ENCODE peak calls at places on chromosome 17, in four cellular contexts. N is H9, Q is H1, E is mesendoderm. D is an unnamed sample.

GRCh38 chr17:34842235-34842634 is 119.0 kb downstream of the CCT6B start:
- DNase-seq in N (no peak), Q (no peak), E (no peak), D (no peak)

GRCh38 chr17:18025596-18026407 is 13.2 kb downstream of the ATPAF2 start:
- DNase-seq in N (no peak), Q (no peak), E (no peak), D (peak)

GRCh38 chr17:75692976-75693375 is 25.8 kb downstream of the SAP30BP start:
- DNase-seq in N (no peak), Q (no peak), E (no peak), D (no peak)

GRCh38 chr17:7511108-7511507 is 26.9 kb downstream of the POLR2A start:
- DNase-seq in N (no peak), Q (no peak), E (no peak), D (peak)

GRCh38 chr17:17768415-17769088 is 68.2 kb downstream of the SREBF1 start:
- DNase-seq in N (no peak), Q (no peak), E (no peak), D (no peak)

GRCh38 chr17:75345514-75346167 is 56.4 kb upstream of the SLC25A19 start:
- DNase-seq in N (peak), Q (no peak), E (peak), D (no peak)

GRCh38 chr17:64653985-64654355 is 8.1 kb downstream of the SMURF2 start:
- DNase-seq in N (no peak), Q (no peak), E (no peak), D (no peak)

GRCh38 chr17:49496866-49497146 is 1.7 kb downstream of the NGFR start:
- DNase-seq in N (no peak), Q (no peak), E (no peak), D (no peak)

GRCh38 chr17:78572277-78573205 is 4.7 kb downstream of the DNAH17 start:
- DNase-seq in N (peak), Q (no peak), E (peak), D (no peak)

GRCh38 chr17:45051060-45051719 is at the start of gene DCAKD:
- DNase-seq in N (peak), Q (peak), E (peak), D (peak)

GRCh38 chr17:17716837-17717523 is 35.7 kb downstream of the RAI1 start:
- DNase-seq in N (no peak), Q (no peak), E (no peak), D (no peak)

GRCh38 chr17:65754081-65754480 is 192.6 kb upstream of the AXIN2 start:
- DNase-seq in N (no peak), Q (no peak), E (no peak), D (no peak)

GRCh38 chr17:45942284-45942683 is 47.9 kb downstream of the MAPT start:
- DNase-seq in N (no peak), Q (no peak), E (no peak), D (no peak)

GRCh38 chr17:74631468-74632195 is 8.1 kb upstream of the CD300E start:
- DNase-seq in N (no peak), Q (no peak), E (peak), D (no peak)

GRCh38 chr17:6163632-6164319 is 93.6 kb downstream of the WSCD1 start:
- DNase-seq in N (peak), Q (no peak), E (no peak), D (no peak)

GRCh38 chr17:75844530-75845057 is 390 bp upstream of the UNC13D start:
- DNase-seq in N (no peak), Q (no peak), E (peak), D (no peak)

GRCh38 chr17:17351901-17352781 is 49.0 kb downstream of the NT5M start:
- DNase-seq in N (peak), Q (no peak), E (peak), D (peak)

GRCh38 chr17:82704886-82705285 is 6.4 kb upstream of the RAB40B start:
- DNase-seq in N (no peak), Q (no peak), E (no peak), D (no peak)
- H4K5ac ChIP-seq in N (no peak), Q (no peak), E (no peak), D (no peak)

GRCh38 chr17:48486557-48486956 is 44.3 kb downstream of the HOXB1 start:
- DNase-seq in N (no peak), Q (no peak), E (peak), D (peak)

GRCh38 chr17:48484256-48484655 is 46.6 kb downstream of the HOXB1 start:
- DNase-seq in N (no peak), Q (no peak), E (no peak), D (peak)

GRCh38 chr17:48483471-48484131 is 47.2 kb downstream of the HOXB1 start:
- DNase-seq in N (no peak), Q (no peak), E (peak), D (peak)

GRCh38 chr17:48483004-48483403 is 47.8 kb downstream of the HOXB1 start:
- DNase-seq in N (no peak), Q (no peak), E (no peak), D (no peak)

GRCh38 chr17:48484850-48485249 is 46.0 kb downstream of the HOXB1 start:
- DNase-seq in N (no peak), Q (no peak), E (no peak), D (peak)
- H4K5ac ChIP-seq in N (no peak), Q (no peak), E (no peak), D (no peak)

GRCh38 chr17:66971249-66971648 is 6.7 kb downstream of the CACNG4 start:
- DNase-seq in N (no peak), Q (no peak), E (no peak), D (no peak)

GRCh38 chr17:66970140-66970539 is 5.6 kb downstream of the CACNG4 start:
- DNase-seq in N (no peak), Q (no peak), E (no peak), D (no peak)

GRCh38 chr17:66968916-66969315 is 4.4 kb downstream of the CACNG4 start:
- DNase-seq in N (no peak), Q (no peak), E (no peak), D (no peak)

GRCh38 chr17:66971730-66972441 is 7.4 kb downstream of the CACNG4 start:
- DNase-seq in N (no peak), Q (no peak), E (no peak), D (no peak)

GRCh38 chr17:66970797-66971196 is 6.3 kb downstream of the CACNG4 start:
- DNase-seq in N (no peak), Q (no peak), E (no peak), D (no peak)
- H4K5ac ChIP-seq in N (no peak), Q (no peak), E (no peak), D (no peak)

GRCh38 chr17:19626079-19626478 is 22.5 kb upstream of the ALDH3A2 start:
- DNase-seq in N (no peak), Q (no peak), E (no peak), D (no peak)

GRCh38 chr17:19618015-19618414 is 30.5 kb upstream of the ALDH3A2 start:
- DNase-seq in N (no peak), Q (no peak), E (no peak), D (no peak)

GRCh38 chr17:19619705-19620325 is 28.7 kb upstream of the ALDH3A2 start:
- DNase-seq in N (no peak), Q (no peak), E (peak), D (no peak)

DNA sequence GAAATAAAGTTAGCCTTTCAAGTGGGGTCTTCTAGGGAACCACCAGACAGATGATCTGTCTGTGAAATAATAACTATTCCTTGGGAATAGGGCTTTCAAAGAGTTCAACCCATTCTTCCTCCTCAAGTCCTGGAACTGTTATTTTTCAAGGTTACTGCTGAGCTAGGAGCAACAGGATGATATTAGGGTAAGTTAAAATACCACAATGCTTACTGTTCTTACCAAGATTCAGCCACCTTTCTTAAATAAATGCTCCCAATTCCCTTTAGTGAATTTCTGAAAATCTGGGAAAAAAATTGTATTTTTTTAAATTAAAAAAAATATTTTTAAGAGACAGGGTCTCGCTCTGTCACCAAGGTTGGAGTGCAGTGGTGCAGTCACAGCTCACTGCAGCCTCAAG is 26.9 kb upstream of the ALDH3A2 start:
- DNase-seq in N (no peak), Q (no peak), E (no peak), D (no peak)
- H4K5ac ChIP-seq in N (no peak), Q (no peak), E (no peak), D (no peak)

GRCh38 chr17:42835732-42836131 is 2.5 kb downstream of the PSME3 start:
- DNase-seq in N (no peak), Q (no peak), E (no peak), D (no peak)
- H4K5ac ChIP-seq in N (no peak), Q (no peak), E (no peak), D (no peak)

DNA sequence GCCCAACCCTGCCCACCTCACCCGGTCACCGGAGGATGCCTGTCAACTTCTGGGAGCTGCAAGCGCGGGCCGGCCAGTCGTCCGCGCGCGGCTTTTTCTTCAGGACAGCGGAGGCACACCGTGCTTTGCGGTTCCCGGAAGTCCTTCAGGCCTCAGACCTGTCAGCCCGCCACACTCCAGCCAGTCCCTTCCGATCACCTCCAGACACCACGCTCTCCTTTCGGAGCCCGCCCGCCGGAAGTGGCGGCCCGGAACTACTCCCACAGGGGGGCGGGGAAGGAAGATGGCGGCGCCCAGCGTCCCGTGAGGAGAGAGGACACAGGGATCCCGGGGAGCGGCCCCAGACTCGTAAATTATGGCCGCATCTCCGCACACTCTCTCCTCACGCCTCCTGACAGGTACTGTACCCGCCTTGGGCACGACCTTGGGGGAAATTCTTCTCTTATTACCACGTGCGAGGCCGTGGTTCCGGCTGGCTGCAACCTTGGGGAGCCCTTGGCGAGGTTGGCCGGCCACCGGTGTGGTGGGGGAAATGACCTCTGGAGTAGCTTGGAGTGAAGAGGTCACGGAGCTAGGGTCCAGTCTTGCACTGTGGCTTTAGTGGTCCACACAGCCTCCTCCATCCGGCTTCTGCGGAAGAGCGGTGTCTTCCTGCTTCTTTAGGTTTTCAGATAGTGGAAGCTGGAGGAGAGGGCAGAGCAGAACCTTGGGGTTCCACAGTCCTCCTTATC is at the start of gene COX10:
- DNase-seq in N (peak), Q (peak), E (peak), D (peak)
- H4K5ac ChIP-seq in N (peak), Q (peak), E (no peak), D (peak)

DNA sequence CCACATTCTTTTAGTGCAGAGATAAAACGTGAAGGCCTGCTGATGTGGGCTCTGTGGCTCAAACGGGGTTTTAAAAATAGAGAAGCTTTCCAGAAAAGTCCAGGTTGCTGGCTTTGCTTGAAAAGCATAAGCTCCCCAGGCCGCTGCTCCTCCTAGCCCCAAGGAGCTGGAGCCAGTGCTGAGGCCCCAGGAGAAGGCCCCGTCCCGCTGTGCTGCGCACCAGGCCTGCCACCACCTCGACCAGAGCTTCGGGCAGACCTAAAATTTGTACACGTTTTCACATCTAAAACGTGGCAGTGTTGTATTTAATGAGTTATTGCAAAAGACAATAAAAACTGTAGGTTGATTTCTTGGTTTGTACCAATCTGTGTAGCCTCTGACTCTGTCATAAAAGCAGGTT is 42.0 kb downstream of the SEC14L1 start:
- DNase-seq in N (no peak), Q (no peak), E (no peak), D (no peak)
- H4K5ac ChIP-seq in N (no peak), Q (no peak), E (no peak), D (no peak)

GRCh38 chr17:30232822-30233427 is 2.6 kb downstream of the SLC6A4 start:
- DNase-seq in N (peak), Q (no peak), E (no peak), D (no peak)
- H4K5ac ChIP-seq in N (no peak), Q (no peak), E (no peak), D (no peak)

GRCh38 chr17:82148011-82148410 is 50.0 kb upstream of the FASN start:
- DNase-seq in N (no peak), Q (no peak), E (no peak), D (no peak)
- H4K5ac ChIP-seq in N (no peak), Q (no peak), E (no peak), D (no peak)

D was measured in IMR-90.